ENCODE peak calls at places on chromosome 3, in eight cellular contexts. I is cardiac muscle cell, R is AG09309, M is MM.1S, J is GM12864, Z is epithelial cell of esophagus, C is brain microvascular endothelial cell, Y is AG10803. K is an unnamed sample.

GRCh38 chr3:143445118-143445517 is 325.5 kb downstream of the CHST2 start:
- DNase-seq in I (no peak), R (no peak), M (no peak), J (no peak), Z (peak), C (peak), Y (peak), K (peak)

GRCh38 chr3:185137821-185138220 is 15.0 kb downstream of the C3orf70 start:
- DNase-seq in I (no peak), R (no peak), M (no peak), J (no peak), Z (no peak), C (no peak), Y (no peak), K (no peak)

GRCh38 chr3:83769791-83770663 is 1188.8 kb upstream of the CADM2 start:
- DNase-seq in I (no peak), R (no peak), M (no peak), J (no peak), Z (no peak), C (no peak), Y (no peak), K (no peak)

GRCh38 chr3:46056686-46057085 is 29.4 kb upstream of the XCR1 start:
- DNase-seq in I (no peak), R (no peak), M (no peak), J (no peak), Z (no peak), C (no peak), Y (no peak), K (no peak)

GRCh38 chr3:127457094-127457475 is 133.4 kb downstream of the TPRA1 start:
- DNase-seq in I (peak), R (no peak), M (no peak), J (no peak), Z (peak), C (peak), Y (peak), K (peak)

GRCh38 chr3:21226086-21226485 is 524.9 kb downstream of the ZNF385D start:
- DNase-seq in I (no peak), R (no peak), M (no peak), J (no peak), Z (no peak), C (no peak), Y (no peak), K (no peak)

GRCh38 chr3:141952611-141953010 is 76.2 kb downstream of the ATP1B3 start:
- DNase-seq in I (no peak), R (no peak), M (no peak), J (no peak), Z (no peak), C (no peak), Y (no peak), K (no peak)

GRCh38 chr3:112974894-112975293 is at the start of gene CD200R1:
- DNase-seq in I (no peak), R (no peak), M (peak), J (no peak), Z (no peak), C (no peak), Y (no peak), K (no peak)

GRCh38 chr3:124514681-124515080 is 215.6 kb upstream of the UMPS start:
- DNase-seq in I (no peak), R (no peak), M (no peak), J (no peak), Z (peak), C (no peak), Y (no peak), K (no peak)

GRCh38 chr3:5010706-5011554 is 31.7 kb downstream of the BHLHE40 start:
- DNase-seq in I (no peak), R (no peak), M (no peak), J (no peak), Z (no peak), C (no peak), Y (peak), K (no peak)

GRCh38 chr3:56958879-56959607 is 101.4 kb upstream of the SPATA12 start:
- DNase-seq in I (no peak), R (no peak), M (no peak), J (no peak), Z (no peak), C (no peak), Y (no peak), K (no peak)

GRCh38 chr3:16322189-16322588 is 57.2 kb downstream of the OXNAD1 start:
- DNase-seq in I (no peak), R (no peak), M (no peak), J (no peak), Z (peak), C (no peak), Y (no peak), K (no peak)

GRCh38 chr3:10351013-10351735 is 30.3 kb upstream of the SEC13 start:
- DNase-seq in I (no peak), R (no peak), M (no peak), J (no peak), Z (no peak), C (no peak), Y (no peak), K (no peak)

GRCh38 chr3:114567774-114568173 is 273.9 kb downstream of the TIGIT start:
- DNase-seq in I (no peak), R (no peak), M (no peak), J (no peak), Z (no peak), C (no peak), Y (no peak), K (peak)

GRCh38 chr3:147410518-147411234 is 1.5 kb downstream of the ZIC1 start:
- DNase-seq in I (peak), R (no peak), M (no peak), J (no peak), Z (no peak), C (peak), Y (peak), K (peak)

GRCh38 chr3:72145506-72146380 is 360.8 kb upstream of the PROK2 start:
- DNase-seq in I (peak), R (peak), M (no peak), J (no peak), Z (peak), C (peak), Y (peak), K (peak)

GRCh38 chr3:34298668-34299067 is 500.2 kb downstream of the PDCD6IP start:
- DNase-seq in I (no peak), R (no peak), M (no peak), J (no peak), Z (no peak), C (no peak), Y (no peak), K (no peak)

GRCh38 chr3:159488657-159489056 is 500.0 kb upstream of the IL12A start:
- DNase-seq in I (no peak), R (no peak), M (no peak), J (no peak), Z (no peak), C (no peak), Y (no peak), K (no peak)

GRCh38 chr3:159487304-159487703 is 501.3 kb upstream of the IL12A start:
- DNase-seq in I (no peak), R (no peak), M (no peak), J (no peak), Z (no peak), C (no peak), Y (no peak), K (no peak)

GRCh38 chr3:159482241-159483031 is 506.2 kb upstream of the IL12A start:
- DNase-seq in I (no peak), R (no peak), M (no peak), J (no peak), Z (peak), C (no peak), Y (no peak), K (no peak)

DNA sequence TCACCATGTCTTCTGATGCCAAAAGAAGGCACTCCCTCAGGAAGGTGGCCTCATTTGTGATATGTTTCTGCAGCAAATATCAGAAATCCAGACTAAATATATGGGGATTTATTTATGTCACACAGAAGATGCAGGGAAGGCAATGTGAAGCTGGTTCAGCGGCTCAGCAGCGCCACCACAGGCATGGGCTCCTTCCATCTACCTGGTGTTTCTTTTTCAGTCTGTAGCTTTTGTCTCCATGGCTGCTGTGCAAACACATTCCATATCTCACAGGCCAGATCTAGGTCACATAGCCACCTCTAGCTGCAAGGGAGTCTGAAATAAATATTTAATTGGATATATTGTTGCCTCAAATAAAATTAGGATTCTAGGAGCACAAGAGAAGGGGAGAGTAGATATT is 502.1 kb upstream of the IL12A start:
- DNase-seq in I (peak), R (no peak), M (no peak), J (no peak), Z (peak), C (no peak), Y (no peak), K (peak)
- TF ChIP-seq CTCF in I (peak), R (peak), M (peak), J (peak), Z (no peak), C (no peak), Y (peak), K (peak)

GRCh38 chr3:53790470-53790869 is 55.7 kb downstream of the CHDH start:
- DNase-seq in I (no peak), R (no peak), M (no peak), J (no peak), Z (no peak), C (no peak), Y (no peak), K (no peak)
- H3K4me3 ChIP-seq in I (no peak), R (no peak), M (no peak), J (no peak), Z (no peak), C (no peak), Y (no peak), K (no peak)

GRCh38 chr3:152937234-152937633 is 102.3 kb downstream of the P2RY1 start:
- DNase-seq in I (peak), R (no peak), M (no peak), J (no peak), Z (no peak), C (no peak), Y (no peak), K (peak)

GRCh38 chr3:152942366-152942765 is 107.4 kb downstream of the P2RY1 start:
- DNase-seq in I (no peak), R (no peak), M (no peak), J (no peak), Z (peak), C (peak), Y (no peak), K (no peak)

GRCh38 chr3:152941825-152942224 is 106.9 kb downstream of the P2RY1 start:
- DNase-seq in I (no peak), R (no peak), M (no peak), J (no peak), Z (peak), C (no peak), Y (no peak), K (no peak)

GRCh38 chr3:152943645-152944044 is 108.7 kb downstream of the P2RY1 start:
- DNase-seq in I (peak), R (no peak), M (no peak), J (no peak), Z (peak), C (no peak), Y (no peak), K (no peak)

GRCh38 chr3:152938974-152939636 is 104.2 kb downstream of the P2RY1 start:
- DNase-seq in I (no peak), R (no peak), M (no peak), J (no peak), Z (no peak), C (no peak), Y (no peak), K (no peak)
- TF ChIP-seq CTCF in I (no peak), R (no peak), M (no peak), J (no peak), Z (no peak), C (peak), Y (no peak), K (no peak)

DNA sequence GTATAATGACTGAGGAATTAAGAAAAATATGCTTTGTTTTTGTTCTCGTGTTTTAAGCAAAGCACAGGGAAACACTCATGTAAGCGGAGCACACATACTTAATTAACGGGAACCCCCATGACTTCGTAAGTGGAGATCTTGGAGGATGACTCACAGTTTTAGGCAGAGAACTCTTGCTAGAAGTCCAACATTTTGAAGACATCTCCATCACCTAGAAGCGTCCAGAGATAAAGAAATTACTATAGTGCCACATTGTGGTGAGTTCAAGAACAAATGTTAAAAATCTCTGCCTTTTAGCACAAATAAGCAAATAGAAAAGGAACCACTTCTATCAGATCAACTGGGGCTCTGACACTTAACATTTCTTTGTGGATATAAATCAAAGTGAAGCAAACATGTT is 194.1 kb upstream of the ARHGEF26 start:
- DNase-seq in I (peak), R (peak), M (peak), J (no peak), Z (peak), C (peak), Y (peak), K (peak)
- H3K4me3 ChIP-seq in I (no peak), R (no peak), M (no peak), J (no peak), Z (no peak), C (no peak), Y (no peak), K (no peak)